ENCODE peak calls at places on chromosomes 13 and 19, in six cellular contexts. K is IMR-90, E is trophoblast cell, L is neuronal stem cell, P is mesenchymal stem cell, Q is H1. F is an unnamed sample.

GRCh38 chr19:46069841-46070341 is 29.1 kb upstream of the IGFL4 start:
- DNase-seq in K (peak), Q (no peak), E (peak), P (peak), L (no peak), F (no peak)

GRCh38 chr13:73200432-73200831 is 141.6 kb downstream of the KLF5 start:
- DNase-seq in K (peak), P (no peak), E (no peak), L (no peak), Q (no peak), F (no peak)

GRCh38 chr13:32426981-32427851 is 714 bp downstream of the N4BP2L1 start:
- DNase-seq in Q (no peak), E (no peak), K (peak), P (peak), L (peak), F (peak)

GRCh38 chr13:113539822-113540221 is 44.7 kb upstream of the TFDP1 start:
- DNase-seq in L (no peak), P (no peak), E (no peak), K (no peak), Q (no peak), F (peak)

GRCh38 chr19:53868892-53869804 is 1.5 kb downstream of the MYADM start:
- DNase-seq in Q (no peak), L (peak), P (peak), E (peak), K (peak), F (peak)

GRCh38 chr13:110108348-110109139 is 198.4 kb downstream of the COL4A1 start:
- DNase-seq in L (peak), Q (peak), K (peak), E (peak), P (peak), F (peak)

GRCh38 chr19:8494158-8494557 is 8.3 kb downstream of the PRAM1 start:
- DNase-seq in K (no peak), P (peak), L (no peak), Q (no peak), E (no peak), F (no peak)

GRCh38 chr13:111422352-111422751 is 101.9 kb downstream of the TEX29 start:
- DNase-seq in Q (no peak), K (no peak), P (no peak), E (no peak), L (no peak), F (no peak)

GRCh38 chr19:10861118-10861651 is 10.2 kb upstream of the CARM1 start:
- DNase-seq in Q (no peak), P (peak), E (no peak), K (no peak), L (no peak), F (peak)

GRCh38 chr13:80341098-80341701 is at the start of gene SPRY2:
- DNase-seq in L (peak), E (peak), K (peak), P (peak), Q (peak), F (peak)

GRCh38 chr13:110382229-110382628 is 75.1 kb downstream of the COL4A2 start:
- DNase-seq in K (peak), P (peak), Q (no peak), L (no peak), E (peak), F (no peak)

GRCh38 chr19:30911491-30911890 is 437.7 kb downstream of the TSHZ3 start:
- DNase-seq in L (no peak), K (no peak), Q (no peak), P (no peak), E (no peak), F (no peak)

GRCh38 chr13:41722684-41723083 is 238.2 kb downstream of the VWA8 start:
- DNase-seq in K (no peak), Q (no peak), L (no peak), E (no peak), P (no peak), F (no peak)

GRCh38 chr13:20702530-20702929 is 969 bp upstream of the IL17D start:
- DNase-seq in L (no peak), K (peak), Q (no peak), P (peak), E (no peak), F (no peak)

GRCh38 chr19:7188682-7189629 is 105.3 kb downstream of the INSR start:
- DNase-seq in K (no peak), Q (no peak), L (no peak), E (no peak), P (peak), F (no peak)

GRCh38 chr19:872266-872951 is 12.9 kb downstream of the CFD start:
- DNase-seq in Q (no peak), L (no peak), K (peak), P (peak), E (no peak), F (peak)

GRCh38 chr13:24627090-24627714 is 53.0 kb upstream of the ATP12A start:
- DNase-seq in Q (peak), L (peak), P (no peak), K (no peak), E (peak), F (peak)

GRCh38 chr13:28475916-28476725 is 18.8 kb downstream of the FLT1 start:
- DNase-seq in P (peak), L (no peak), K (peak), Q (no peak), E (peak), F (no peak)

GRCh38 chr13:106919093-106919492 is 351.2 kb upstream of the ARGLU1 start:
- DNase-seq in Q (no peak), E (no peak), L (no peak), P (peak), K (no peak), F (no peak)

GRCh38 chr13:110388141-110388943 is 81.3 kb downstream of the COL4A2 start:
- DNase-seq in Q (no peak), K (peak), P (peak), E (peak), L (no peak), F (peak)

GRCh38 chr13:52003551-52003950 is 7.7 kb downstream of the ATP7B start:
- DNase-seq in P (no peak), K (no peak), Q (no peak), E (no peak), L (no peak), F (peak)

GRCh38 chr13:41678320-41678719 is 221.0 kb downstream of the RGCC start:
- DNase-seq in K (peak), E (no peak), L (no peak), Q (no peak), P (no peak), F (no peak)

GRCh38 chr19:5934002-5934401 is 19.9 kb downstream of the CAPS start:
- DNase-seq in P (no peak), Q (no peak), E (no peak), L (no peak), K (peak), F (no peak)

GRCh38 chr13:45341799-45342584 is 1.0 kb upstream of the TPT1 start:
- DNase-seq in E (peak), Q (no peak), K (no peak), P (peak), L (no peak), F (no peak)

GRCh38 chr19:16627928-16628182 is 149 bp downstream of the MED26 start:
- DNase-seq in E (no peak), K (no peak), Q (no peak), L (no peak), P (no peak), F (no peak)

GRCh38 chr13:112692104-112692503 is 2.3 kb downstream of the ATP11A start:
- DNase-seq in Q (no peak), L (no peak), K (no peak), P (no peak), E (no peak), F (peak)

GRCh38 chr19:51959791-51960190 is 26.8 kb downstream of the ZNF350 start:
- DNase-seq in L (no peak), K (peak), P (peak), Q (no peak), E (no peak), F (no peak)

GRCh38 chr13:45527699-45528462 is 63.1 kb downstream of the COG3 start:
- DNase-seq in L (no peak), E (peak), P (peak), Q (no peak), K (peak), F (no peak)

DNA sequence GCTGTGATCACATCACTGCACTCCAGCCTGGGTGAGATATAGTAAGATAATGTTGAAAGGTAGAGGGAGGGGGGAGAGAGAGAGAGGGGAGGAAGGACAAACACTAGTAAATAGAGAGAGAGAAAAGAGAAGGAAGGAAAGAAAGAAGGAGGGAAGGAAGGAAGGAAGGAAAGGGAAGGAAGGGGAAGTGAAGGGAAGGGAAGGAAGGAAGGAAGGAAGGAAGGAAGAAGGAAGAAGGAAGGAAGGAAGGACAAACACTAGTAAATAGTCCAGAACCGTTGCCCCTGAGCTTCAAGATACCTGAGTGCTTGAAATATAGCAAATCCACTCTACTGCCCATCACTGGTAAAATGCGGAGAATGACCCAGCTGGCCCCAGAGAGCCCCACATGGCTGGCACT is 156.5 kb upstream of the ZNF507 start:
- DNase-seq in P (no peak), Q (no peak), E (no peak), K (no peak), L (no peak), F (no peak)
- H4K91ac ChIP-seq in P (no peak), Q (no peak), E (no peak), K (no peak), L (no peak), F (no peak)

GRCh38 chr13:40355126-40355719 is 311.2 kb downstream of the FOXO1 start:
- DNase-seq in P (no peak), Q (no peak), L (no peak), K (no peak), E (no peak), F (no peak)
- H2AK5ac ChIP-seq in P (no peak), Q (peak), L (peak), K (no peak), E (no peak), F (no peak)

DNA sequence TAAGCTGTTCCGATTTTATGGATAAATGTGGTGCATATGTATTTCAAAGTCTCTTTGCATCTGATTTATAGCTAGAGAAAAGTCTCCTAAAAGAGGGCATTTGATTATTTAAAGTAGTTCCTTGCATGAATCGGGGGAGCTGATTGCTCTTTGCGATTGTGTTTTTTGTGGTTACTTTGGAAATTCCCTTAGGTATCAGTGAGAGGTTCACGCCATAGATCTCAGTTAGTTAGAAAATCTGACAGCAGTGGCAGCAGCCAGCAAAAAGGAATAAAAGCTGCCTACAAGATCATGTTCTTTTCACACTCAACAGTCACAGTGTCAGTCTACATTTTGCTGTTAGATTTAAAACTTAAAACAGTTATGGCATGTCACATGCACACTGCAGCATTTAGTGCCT is 436.5 kb upstream of the PCDH20 start:
- DNase-seq in P (no peak), L (no peak), Q (no peak), E (no peak), K (no peak), F (no peak)
- H4K91ac ChIP-seq in P (no peak), L (no peak), Q (no peak), E (no peak), K (no peak), F (no peak)

GRCh38 chr19:18281082-18282020 is at the start of gene JUND:
- DNase-seq in Q (peak), E (peak), P (peak), L (peak), K (peak), F (peak)
- H2AK5ac ChIP-seq in Q (peak), E (peak), P (peak), L (peak), K (peak), F (no peak)

DNA sequence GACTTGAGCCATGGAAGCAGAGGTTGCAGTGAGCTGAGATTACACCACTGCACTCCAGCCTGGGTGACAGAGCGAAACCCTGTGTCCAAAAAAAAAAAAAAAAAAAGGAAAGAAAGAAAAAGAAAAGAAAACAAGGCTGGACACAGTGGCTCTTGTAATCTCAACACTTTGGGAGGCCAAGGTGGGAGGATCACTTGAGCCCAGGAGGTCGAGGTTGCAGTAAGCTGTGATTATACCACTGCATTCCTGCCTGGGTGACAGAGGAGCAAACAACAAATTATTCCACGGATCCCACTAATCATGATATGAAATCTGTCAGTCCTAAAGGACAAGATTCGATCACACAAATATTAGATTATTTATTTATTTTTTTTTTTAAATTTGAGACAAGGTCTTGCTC is 3.1 kb upstream of the MYDGF start:
- DNase-seq in Q (no peak), E (no peak), L (no peak), K (no peak), P (no peak), F (no peak)
- H4K91ac ChIP-seq in Q (no peak), E (no peak), L (no peak), K (no peak), P (no peak), F (no peak)

GRCh38 chr19:39178296-39179006 is 18.3 kb upstream of the NCCRP1 start:
- DNase-seq in Q (no peak), L (no peak), E (no peak), P (no peak), K (no peak), F (no peak)
- H2AK5ac ChIP-seq in Q (no peak), L (no peak), E (no peak), P (no peak), K (no peak), F (no peak)

GRCh38 chr19:55173186-55173716 is 6.8 kb upstream of the DNAAF3 start:
- DNase-seq in K (no peak), L (no peak), E (no peak), Q (no peak), P (no peak), F (no peak)

GRCh38 chr19:55169136-55169535 is 2.7 kb upstream of the DNAAF3 start:
- DNase-seq in P (no peak), L (no peak), E (no peak), K (no peak), Q (no peak), F (no peak)

GRCh38 chr19:55173717-55174409 is 6.2 kb downstream of the SYT5 start:
- DNase-seq in E (no peak), L (peak), Q (no peak), P (peak), K (peak), F (peak)

GRCh38 chr19:55172741-55173140 is 6.3 kb upstream of the DNAAF3 start:
- DNase-seq in K (peak), Q (no peak), L (no peak), E (no peak), P (peak), F (no peak)

GRCh38 chr19:55171440-55171839 is 5.0 kb upstream of the DNAAF3 start:
- DNase-seq in E (no peak), P (no peak), Q (no peak), K (no peak), L (no peak), F (no peak)
- H4K91ac ChIP-seq in E (no peak), P (no peak), Q (no peak), K (no peak), L (no peak), F (no peak)

GRCh38 chr19:41476583-41476982 is 33.6 kb downstream of the ERICH4 start:
- DNase-seq in K (no peak), L (no peak), P (no peak), E (no peak), Q (no peak), F (no peak)
- H2AK5ac ChIP-seq in K (no peak), L (no peak), P (no peak), E (no peak), Q (no peak), F (no peak)

DNA sequence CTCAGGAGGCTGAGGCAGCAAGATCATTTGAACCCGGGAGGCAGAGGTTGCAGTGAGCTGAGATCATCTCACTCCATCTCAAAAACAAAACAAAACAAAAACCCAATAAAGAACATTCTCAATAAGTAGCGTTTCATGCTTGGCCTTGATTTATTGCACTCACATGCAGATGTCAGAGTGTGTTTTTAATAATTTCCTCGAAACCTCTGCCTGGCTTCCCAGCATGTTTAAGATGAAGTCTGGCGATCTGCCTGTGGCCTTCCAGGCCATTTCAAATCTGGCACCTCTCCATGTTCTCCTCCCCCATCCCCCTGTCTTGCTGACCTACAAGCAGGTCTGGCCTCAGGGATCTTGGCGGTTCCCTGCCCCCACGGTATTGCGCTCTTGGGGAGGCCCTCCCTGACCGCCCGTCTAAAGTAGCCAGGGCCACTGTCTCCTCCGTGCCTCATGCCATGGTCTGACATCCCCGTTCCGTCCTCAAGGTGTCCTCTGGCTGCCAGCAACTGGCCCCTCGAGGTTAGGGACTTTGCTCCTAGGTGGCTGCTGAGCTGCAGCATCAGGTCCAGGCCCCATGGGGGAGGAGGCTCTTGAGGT is 1.6 kb downstream of the WDR88 start:
- DNase-seq in Q (no peak), P (no peak), K (no peak), E (no peak), L (no peak), F (peak)
- H4K91ac ChIP-seq in Q (no peak), P (no peak), K (no peak), E (no peak), L (no peak), F (no peak)

GRCh38 chr19:3684817-3685410 is 15.4 kb downstream of the PIP5K1C start:
- DNase-seq in Q (no peak), K (no peak), E (no peak), P (no peak), L (no peak), F (no peak)
- H2AK5ac ChIP-seq in Q (no peak), K (no peak), E (peak), P (peak), L (no peak), F (peak)